ENCODE peak calls at places on chromosomes 6 and 20, in four cellular contexts. One of them, this sample, is unnamed.

GRCh38 chr6:7909323-7910276 is 988 bp downstream of the TXNDC5 start:
- DNase-seq in sigmoid colon: no peak
- DNase-seq in vagina: no peak
- DNase-seq in H1: no peak
- DNase-seq in this sample: no peak

GRCh38 chr20:38143646-38144554 is 21.2 kb downstream of the TGM2 start:
- DNase-seq in sigmoid colon: no peak
- DNase-seq in vagina: no peak
- DNase-seq in H1: no peak
- DNase-seq in this sample: peak; percentile 47

GRCh38 chr6:53593001-53593488 is 48.1 kb upstream of the GCLC start:
- DNase-seq in sigmoid colon: no peak
- DNase-seq in vagina: no peak
- DNase-seq in H1: no peak
- DNase-seq in this sample: no peak

GRCh38 chr20:51660741-51661608 is 107.2 kb downstream of the ATP9A start:
- DNase-seq in sigmoid colon: no peak
- DNase-seq in vagina: no peak
- DNase-seq in H1: no peak
- DNase-seq in this sample: no peak

GRCh38 chr6:137246801-137247202 is 27.6 kb upstream of the IFNGR1 start:
- DNase-seq in sigmoid colon: no peak
- DNase-seq in vagina: no peak
- DNase-seq in H1: no peak
- DNase-seq in this sample: no peak

GRCh38 chr20:25623225-25623735 is 534 bp downstream of the NANP start:
- DNase-seq in sigmoid colon: peak; percentile 71
- DNase-seq in vagina: no peak
- DNase-seq in H1: peak; percentile 7
- DNase-seq in this sample: peak; percentile 29

GRCh38 chr20:25551413-25552210 is 33.7 kb downstream of the NINL start:
- DNase-seq in sigmoid colon: no peak
- DNase-seq in vagina: no peak
- DNase-seq in H1: no peak
- DNase-seq in this sample: no peak

GRCh38 chr6:108942556-108943492 is 94.6 kb downstream of the ARMC2 start:
- DNase-seq in sigmoid colon: no peak
- DNase-seq in vagina: no peak
- DNase-seq in H1: no peak
- DNase-seq in this sample: no peak

GRCh38 chr6:135970750-135971149 is 119.2 kb downstream of the PDE7B start:
- DNase-seq in sigmoid colon: no peak
- DNase-seq in vagina: no peak
- DNase-seq in H1: no peak
- DNase-seq in this sample: no peak

GRCh38 chr6:152277826-152278247 is 359.3 kb downstream of the SYNE1 start:
- DNase-seq in sigmoid colon: no peak
- DNase-seq in vagina: no peak
- DNase-seq in H1: no peak
- DNase-seq in this sample: no peak

GRCh38 chr6:105835373-105835772 is 250.8 kb upstream of the PRDM1 start:
- DNase-seq in sigmoid colon: no peak
- DNase-seq in vagina: no peak
- DNase-seq in H1: peak; percentile 56
- DNase-seq in this sample: no peak

GRCh38 chr20:58650181-58650775 is 805 bp upstream of the STX16 start:
- DNase-seq in sigmoid colon: peak; percentile 63
- DNase-seq in vagina: peak; percentile 64
- DNase-seq in H1: no peak
- DNase-seq in this sample: peak; percentile 57

GRCh38 chr6:34970487-34970886 is 81.4 kb downstream of the ANKS1A start:
- DNase-seq in sigmoid colon: no peak
- DNase-seq in vagina: no peak
- DNase-seq in H1: no peak
- DNase-seq in this sample: no peak

GRCh38 chr6:120198033-120198432 is 848.5 kb upstream of the MAN1A1 start:
- DNase-seq in sigmoid colon: no peak
- DNase-seq in vagina: no peak
- DNase-seq in H1: no peak
- DNase-seq in this sample: no peak

GRCh38 chr6:158161566-158162254 is 6.4 kb downstream of the SERAC1 start:
- DNase-seq in sigmoid colon: no peak
- DNase-seq in vagina: no peak
- DNase-seq in H1: no peak
- DNase-seq in this sample: no peak

GRCh38 chr20:13995086-13995665 is at the start of gene MACROD2:
- DNase-seq in sigmoid colon: peak; percentile 95
- DNase-seq in vagina: no peak
- DNase-seq in H1: peak; percentile 94
- DNase-seq in this sample: peak; percentile 91

GRCh38 chr6:82738773-82739172 is 326.9 kb downstream of the UBE3D start:
- DNase-seq in sigmoid colon: no peak
- DNase-seq in vagina: no peak
- DNase-seq in H1: no peak
- DNase-seq in this sample: no peak

GRCh38 chr6:81228912-81229540 is 523.5 kb downstream of the TENT5A start:
- DNase-seq in sigmoid colon: no peak
- DNase-seq in vagina: no peak
- DNase-seq in H1: no peak
- DNase-seq in this sample: no peak

GRCh38 chr20:2509794-2510193 is 1.1 kb upstream of the ZNF343 start:
- DNase-seq in sigmoid colon: no peak
- DNase-seq in vagina: no peak
- DNase-seq in H1: peak; percentile 33
- DNase-seq in this sample: no peak

GRCh38 chr6:40962241-40962640 is 76.8 kb downstream of the UNC5CL start:
- DNase-seq in sigmoid colon: no peak
- DNase-seq in vagina: no peak
- DNase-seq in H1: no peak
- DNase-seq in this sample: no peak

GRCh38 chr20:21514553-21515251 is 838 bp upstream of the NKX2-2 start:
- DNase-seq in sigmoid colon: no peak
- DNase-seq in vagina: no peak
- DNase-seq in H1: no peak
- DNase-seq in this sample: no peak

GRCh38 chr20:40638414-40638813 is 50.6 kb downstream of the MAFB start:
- DNase-seq in sigmoid colon: no peak
- DNase-seq in vagina: no peak
- DNase-seq in H1: no peak
- DNase-seq in this sample: no peak

GRCh38 chr6:142827356-142827755 is 117.6 kb downstream of the HIVEP2 start:
- DNase-seq in sigmoid colon: no peak
- DNase-seq in vagina: no peak
- DNase-seq in H1: no peak
- DNase-seq in this sample: peak; percentile 61

GRCh38 chr6:52493669-52494068 is 73.5 kb downstream of the EFHC1 start:
- DNase-seq in sigmoid colon: no peak
- DNase-seq in vagina: no peak
- DNase-seq in H1: no peak
- DNase-seq in this sample: no peak

GRCh38 chr6:16947461-16948159 is 154.2 kb upstream of the STMND1 start:
- DNase-seq in sigmoid colon: peak; percentile 70
- DNase-seq in vagina: no peak
- DNase-seq in H1: peak; percentile 13
- DNase-seq in this sample: peak; percentile 52

GRCh38 chr6:170008386-170008785 is 257.0 kb downstream of the ERMARD start:
- DNase-seq in sigmoid colon: peak; percentile 57
- DNase-seq in vagina: no peak
- DNase-seq in H1: no peak
- DNase-seq in this sample: no peak

GRCh38 chr6:122501475-122501874 is 29.9 kb upstream of the SERINC1 start:
- DNase-seq in sigmoid colon: no peak
- DNase-seq in vagina: no peak
- DNase-seq in H1: no peak
- DNase-seq in this sample: no peak

GRCh38 chr20:813386-813785 is 20.1 kb upstream of the FAM110A start:
- DNase-seq in sigmoid colon: no peak
- DNase-seq in vagina: no peak
- DNase-seq in H1: no peak
- DNase-seq in this sample: no peak

GRCh38 chr20:38156888-38157634 is 8.0 kb downstream of the TGM2 start:
- DNase-seq in sigmoid colon: peak; percentile 90
- DNase-seq in vagina: no peak
- DNase-seq in H1: no peak
- DNase-seq in this sample: peak; percentile 76

GRCh38 chr6:13522639-13523038 is 35.2 kb upstream of the GFOD1 start:
- DNase-seq in sigmoid colon: no peak
- DNase-seq in vagina: no peak
- DNase-seq in H1: no peak
- DNase-seq in this sample: no peak

GRCh38 chr6:90169328-90169886 is 127.2 kb downstream of the BACH2 start:
- DNase-seq in sigmoid colon: no peak
- DNase-seq in vagina: no peak
- DNase-seq in H1: no peak
- DNase-seq in this sample: no peak

GRCh38 chr6:4320860-4321259 is 185.5 kb upstream of the ECI2 start:
- DNase-seq in sigmoid colon: no peak
- DNase-seq in vagina: no peak
- DNase-seq in H1: no peak
- DNase-seq in this sample: no peak

GRCh38 chr6:4314201-4314707 is 178.9 kb upstream of the ECI2 start:
- DNase-seq in sigmoid colon: no peak
- DNase-seq in vagina: no peak
- DNase-seq in H1: no peak
- DNase-seq in this sample: no peak

GRCh38 chr6:4319992-4320683 is 184.8 kb upstream of the ECI2 start:
- DNase-seq in sigmoid colon: no peak
- DNase-seq in vagina: no peak
- DNase-seq in H1: no peak
- DNase-seq in this sample: no peak

GRCh38 chr6:4313044-4313686 is 177.8 kb upstream of the ECI2 start:
- DNase-seq in sigmoid colon: peak; percentile 74
- DNase-seq in vagina: no peak
- DNase-seq in H1: no peak
- DNase-seq in this sample: no peak

DNA sequence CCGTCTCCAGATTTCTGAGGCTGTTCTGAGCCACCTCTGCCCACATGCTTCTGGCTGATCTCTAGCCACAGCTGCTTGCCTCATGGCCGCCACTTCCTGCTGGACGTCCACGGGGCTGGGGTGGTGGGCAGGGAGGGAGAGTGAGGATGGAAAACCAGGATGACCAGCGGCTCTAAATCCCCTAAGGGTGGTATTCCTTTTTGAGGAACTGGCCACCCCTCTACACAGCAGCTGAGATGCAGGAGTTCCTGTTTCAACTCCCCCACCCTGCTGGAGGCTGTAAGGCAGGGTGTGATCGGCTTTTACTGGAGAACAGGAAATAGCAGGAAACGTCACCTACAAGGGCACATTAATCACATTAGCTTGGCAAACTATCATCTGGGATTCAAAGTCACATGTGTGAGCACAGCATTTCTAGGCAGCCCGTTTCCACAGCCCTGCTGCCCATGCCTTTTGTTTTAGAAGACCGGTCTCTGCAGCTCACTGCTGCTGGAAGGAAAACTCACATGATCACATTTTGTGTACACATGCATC is 181.6 kb upstream of the ECI2 start:
- DNase-seq in sigmoid colon: no peak
- DNase-seq in vagina: no peak
- DNase-seq in H1: no peak
- DNase-seq in this sample: no peak
- TF ChIP-seq POLR2A in sigmoid colon: no peak
- TF ChIP-seq POLR2A in vagina: no peak
- TF ChIP-seq POLR2A in H1: no peak
- TF ChIP-seq POLR2A in this sample: no peak

GRCh38 chr6:33827546-33828451 is 24.0 kb upstream of the MLN start:
- DNase-seq in sigmoid colon: no peak
- DNase-seq in vagina: no peak
- DNase-seq in H1: no peak
- DNase-seq in this sample: no peak

GRCh38 chr6:33826537-33826936 is 22.7 kb upstream of the MLN start:
- DNase-seq in sigmoid colon: no peak
- DNase-seq in vagina: no peak
- DNase-seq in H1: no peak
- DNase-seq in this sample: no peak

GRCh38 chr6:33828452-33828763 is 24.6 kb upstream of the MLN start:
- DNase-seq in sigmoid colon: no peak
- DNase-seq in vagina: no peak
- DNase-seq in H1: no peak
- DNase-seq in this sample: no peak

GRCh38 chr6:33830635-33831240 is 26.9 kb upstream of the MLN start:
- DNase-seq in sigmoid colon: no peak
- DNase-seq in vagina: no peak
- DNase-seq in H1: no peak
- DNase-seq in this sample: no peak

GRCh38 chr6:33828764-33829731 is 25.2 kb upstream of the MLN start:
- DNase-seq in sigmoid colon: peak; percentile 80
- DNase-seq in vagina: no peak
- DNase-seq in H1: no peak
- DNase-seq in this sample: peak; percentile 41
- H3K27ac ChIP-seq in sigmoid colon: peak overlapping the region; percentile 59
- H3K27ac ChIP-seq in vagina: no peak overlapping the region
- H3K27ac ChIP-seq in H1: no peak overlapping the region
- H3K27ac ChIP-seq in this sample: peak overlapping the region; percentile 38

GRCh38 chr20:9627219-9627618 is 112.8 kb downstream of the LAMP5 start:
- DNase-seq in sigmoid colon: no peak
- DNase-seq in vagina: no peak
- DNase-seq in H1: no peak
- DNase-seq in this sample: no peak

GRCh38 chr20:9629821-9630220 is 115.4 kb downstream of the LAMP5 start:
- DNase-seq in sigmoid colon: no peak
- DNase-seq in vagina: no peak
- DNase-seq in H1: no peak
- DNase-seq in this sample: no peak

GRCh38 chr20:9626357-9626756 is 112.0 kb downstream of the LAMP5 start:
- DNase-seq in sigmoid colon: no peak
- DNase-seq in vagina: no peak
- DNase-seq in H1: no peak
- DNase-seq in this sample: no peak

GRCh38 chr20:9628166-9628565 is 113.8 kb downstream of the LAMP5 start:
- DNase-seq in sigmoid colon: no peak
- DNase-seq in vagina: no peak
- DNase-seq in H1: no peak
- DNase-seq in this sample: no peak

GRCh38 chr20:9628589-9628988 is 114.2 kb downstream of the LAMP5 start:
- DNase-seq in sigmoid colon: no peak
- DNase-seq in vagina: no peak
- DNase-seq in H1: no peak
- DNase-seq in this sample: no peak
- TF ChIP-seq POLR2A in sigmoid colon: no peak
- TF ChIP-seq POLR2A in vagina: no peak
- TF ChIP-seq POLR2A in H1: no peak
- TF ChIP-seq POLR2A in this sample: no peak

DNA sequence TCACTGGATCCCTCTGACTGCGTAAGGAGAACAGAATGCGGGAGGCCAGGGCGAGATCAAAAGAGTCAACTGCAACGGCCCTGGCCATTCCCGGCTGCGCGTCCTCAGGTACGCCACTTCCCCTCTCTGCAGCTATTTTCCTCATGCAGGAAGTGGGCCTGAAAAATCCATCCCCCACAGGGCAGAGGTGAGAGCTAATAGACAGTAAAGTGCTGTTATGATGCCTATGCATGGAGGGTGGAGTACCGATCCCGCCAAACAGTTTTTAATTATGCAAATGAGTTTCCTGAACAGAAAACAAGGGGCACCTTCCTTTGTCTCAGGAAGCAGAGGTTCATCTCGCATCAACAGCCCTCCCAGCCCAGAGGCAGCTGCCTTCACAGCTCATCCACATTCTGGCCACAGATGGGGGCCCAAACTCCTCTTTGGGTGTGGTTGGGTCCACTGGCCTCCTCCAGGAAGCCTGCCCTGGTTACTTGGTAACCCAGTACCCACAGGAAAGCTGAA is 9.3 kb downstream of the PREX1 start:
- DNase-seq in sigmoid colon: no peak
- DNase-seq in vagina: no peak
- DNase-seq in H1: no peak
- DNase-seq in this sample: no peak
- H3K27ac ChIP-seq in sigmoid colon: no peak overlapping the region
- H3K27ac ChIP-seq in vagina: no peak overlapping the region
- H3K27ac ChIP-seq in H1: no peak overlapping the region
- H3K27ac ChIP-seq in this sample: no peak overlapping the region

This sample was measured in uterus.